ENCODE peak calls at places on chromosomes 11 and 22, in four cellular contexts. Z is HFF-Myc, K is Calu3, A is upper lobe of right lung. E is an unnamed sample.

GRCh38 chr11:74683279-74683871 is 47.9 kb downstream of the CHRDL2 start:
- DNase-seq in Z (no peak), K (peak), A (peak), E (no peak)

GRCh38 chr22:40512426-40513136 is 123.9 kb downstream of the MRTFA start:
- DNase-seq in Z (peak), K (no peak), A (no peak), E (peak)

GRCh38 chr11:2781413-2782274 is 81.8 kb upstream of the KCNQ1OT1 start:
- DNase-seq in Z (no peak), K (peak), A (peak), E (no peak)

GRCh38 chr11:44943118-44943517 is 7.6 kb downstream of the TP53I11 start:
- DNase-seq in Z (no peak), K (no peak), A (peak), E (no peak)

GRCh38 chr22:40019100-40019499 is 24.3 kb downstream of the FAM83F start:
- DNase-seq in Z (no peak), K (no peak), A (no peak), E (no peak)

GRCh38 chr22:39785232-39785631 is 108.3 kb downstream of the ENTHD1 start:
- DNase-seq in Z (no peak), K (no peak), A (no peak), E (no peak)

GRCh38 chr11:108224366-108224765 is 1.5 kb downstream of the ATM start:
- DNase-seq in Z (no peak), K (no peak), A (no peak), E (no peak)

GRCh38 chr22:23216331-23217170 is 36.2 kb downstream of the BCR start:
- DNase-seq in Z (no peak), K (no peak), A (no peak), E (no peak)

GRCh38 chr22:44816141-44816540 is 63.8 kb downstream of the ARHGAP8 start:
- DNase-seq in Z (no peak), K (no peak), A (no peak), E (no peak)

GRCh38 chr22:37623075-37624016 is 14.7 kb downstream of the GGA1 start:
- DNase-seq in Z (no peak), K (peak), A (peak), E (no peak)

GRCh38 chr11:115695677-115696451 is 191.6 kb upstream of the CADM1 start:
- DNase-seq in Z (no peak), K (no peak), A (no peak), E (no peak)

GRCh38 chr22:27795053-27795452 is 6.5 kb downstream of the MN1 start:
- DNase-seq in Z (no peak), K (no peak), A (no peak), E (no peak)

DNA sequence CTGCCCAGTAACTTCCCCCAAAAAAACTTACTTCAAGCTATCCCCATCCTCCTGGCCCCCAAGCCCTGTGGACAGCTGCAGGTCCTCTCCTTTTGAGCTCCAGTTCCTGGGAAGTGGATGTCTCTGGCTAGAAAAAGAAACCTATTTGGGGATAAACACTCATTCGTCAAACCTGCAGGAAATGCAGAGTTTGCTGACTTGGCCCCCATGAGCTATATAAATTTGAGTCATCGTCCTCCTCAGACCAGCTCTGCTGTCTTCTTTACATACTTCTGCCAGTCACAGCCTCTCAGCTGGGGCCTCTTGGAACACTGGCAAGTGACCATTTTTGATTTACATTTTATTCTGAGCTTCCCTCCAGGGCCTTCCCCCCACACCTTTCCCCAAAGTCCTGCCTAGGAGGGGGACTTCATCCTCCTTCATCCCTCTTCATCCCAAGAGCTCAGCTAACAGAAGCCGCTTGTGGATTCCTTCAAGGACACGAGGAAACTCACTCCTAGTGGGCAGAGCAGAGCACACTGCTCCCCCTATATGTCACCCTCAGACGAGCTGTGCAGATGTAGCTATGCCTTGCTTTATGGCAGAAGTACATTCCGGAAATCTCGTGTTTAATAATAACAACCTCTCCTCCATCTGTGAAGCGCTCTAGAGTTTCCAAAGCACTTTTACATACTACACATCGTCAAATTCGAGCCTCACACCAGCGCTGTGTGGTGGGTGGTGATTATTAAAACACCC is 131.8 kb downstream of the FEZ1 start:
- DNase-seq in Z (no peak), K (no peak), A (no peak), E (no peak)
- TF ChIP-seq CTCF in Z (peak), K (no peak), A (no peak), E (no peak)

DNA sequence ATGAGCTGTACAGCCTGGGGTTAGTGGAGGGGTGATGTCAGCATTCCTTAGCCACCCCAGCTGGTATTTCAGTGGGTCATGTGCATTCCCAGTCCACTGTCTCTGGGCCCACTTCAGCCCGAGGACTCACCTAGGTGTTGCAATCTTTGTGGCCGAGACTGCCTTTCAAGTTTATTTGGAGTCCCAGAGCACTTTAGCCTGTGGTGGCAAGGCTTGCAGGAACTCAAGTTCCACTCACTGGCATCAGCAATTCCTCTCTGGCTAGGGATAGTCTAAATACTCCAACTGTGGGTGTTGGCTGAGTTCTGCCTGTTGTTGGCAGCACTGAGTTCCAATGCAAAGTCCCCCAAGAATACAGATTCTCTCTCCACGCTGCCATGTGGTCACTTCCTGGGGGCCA is 191.6 kb upstream of the PGR start:
- DNase-seq in Z (no peak), K (no peak), A (peak), E (no peak)
- TF ChIP-seq CTCF in Z (no peak), K (no peak), A (peak), E (no peak)

GRCh38 chr22:30424471-30425326 is 869 bp upstream of the MTFP1 start:
- DNase-seq in Z (no peak), K (peak), A (no peak), E (no peak)

GRCh38 chr22:30426395-30427353 is 1.1 kb downstream of the MTFP1 start:
- DNase-seq in Z (no peak), K (peak), A (peak), E (peak)

GRCh38 chr22:30425327-30425615 is 297 bp upstream of the MTFP1 start:
- DNase-seq in Z (no peak), K (no peak), A (no peak), E (no peak)

GRCh38 chr22:30423959-30424380 is 1.6 kb upstream of the MTFP1 start:
- DNase-seq in Z (peak), K (peak), A (peak), E (peak)

GRCh38 chr22:30425616-30426394 is at the start of gene MTFP1:
- DNase-seq in Z (no peak), K (peak), A (peak), E (no peak)
- TF ChIP-seq CTCF in Z (no peak), K (no peak), A (no peak), E (no peak)

DNA sequence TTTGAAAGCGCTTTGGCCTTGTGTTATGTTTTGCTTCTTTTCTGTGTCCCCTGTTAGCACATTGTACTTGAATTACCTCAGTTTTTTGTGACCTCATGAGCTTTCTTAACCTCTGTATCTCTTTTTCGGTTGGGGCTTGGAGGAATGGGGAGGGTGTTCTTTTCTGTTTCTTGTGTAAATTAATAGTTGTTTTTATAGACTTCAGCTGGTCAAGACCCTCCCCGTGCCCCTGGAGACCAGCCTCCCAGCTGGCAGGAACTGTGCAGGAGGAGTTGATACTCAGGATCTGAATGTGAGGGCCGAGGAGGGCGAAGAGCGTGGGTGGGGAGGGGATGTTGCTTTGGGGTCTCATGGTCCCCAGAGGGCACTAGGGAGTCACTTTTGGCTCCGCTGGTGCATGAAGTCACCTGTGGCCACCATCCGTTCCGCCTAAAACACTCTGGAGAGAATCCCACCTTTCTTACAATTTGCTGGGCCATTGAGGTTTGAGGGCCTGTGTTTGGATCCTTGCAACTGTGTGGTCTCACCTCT is 44.3 kb upstream of the NNMT start:
- DNase-seq in Z (no peak), K (no peak), A (no peak), E (no peak)
- TF ChIP-seq CTCF in Z (no peak), K (no peak), A (peak), E (no peak)

DNA sequence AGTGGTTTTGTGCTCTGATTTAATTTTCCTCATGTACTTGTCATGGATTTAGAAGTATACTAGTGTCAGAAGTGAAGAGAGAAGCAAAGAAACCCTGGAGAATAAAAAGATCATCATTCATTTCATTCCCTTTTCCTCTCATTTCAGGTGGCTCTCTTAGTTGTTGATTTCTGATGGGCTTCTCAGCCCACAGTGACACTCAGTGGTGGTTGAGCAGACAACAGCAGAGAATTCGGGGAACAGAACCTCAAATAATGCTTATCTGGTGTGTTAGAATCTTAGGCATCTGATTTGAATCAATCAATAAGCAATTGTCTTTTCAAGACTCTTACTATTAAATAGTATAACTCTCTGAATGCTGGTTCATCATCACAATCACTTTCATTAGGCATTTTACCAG is 1289.4 kb downstream of the FAM181B start:
- DNase-seq in Z (no peak), K (no peak), A (no peak), E (no peak)
- TF ChIP-seq CTCF in Z (no peak), K (no peak), A (no peak), E (no peak)

DNA sequence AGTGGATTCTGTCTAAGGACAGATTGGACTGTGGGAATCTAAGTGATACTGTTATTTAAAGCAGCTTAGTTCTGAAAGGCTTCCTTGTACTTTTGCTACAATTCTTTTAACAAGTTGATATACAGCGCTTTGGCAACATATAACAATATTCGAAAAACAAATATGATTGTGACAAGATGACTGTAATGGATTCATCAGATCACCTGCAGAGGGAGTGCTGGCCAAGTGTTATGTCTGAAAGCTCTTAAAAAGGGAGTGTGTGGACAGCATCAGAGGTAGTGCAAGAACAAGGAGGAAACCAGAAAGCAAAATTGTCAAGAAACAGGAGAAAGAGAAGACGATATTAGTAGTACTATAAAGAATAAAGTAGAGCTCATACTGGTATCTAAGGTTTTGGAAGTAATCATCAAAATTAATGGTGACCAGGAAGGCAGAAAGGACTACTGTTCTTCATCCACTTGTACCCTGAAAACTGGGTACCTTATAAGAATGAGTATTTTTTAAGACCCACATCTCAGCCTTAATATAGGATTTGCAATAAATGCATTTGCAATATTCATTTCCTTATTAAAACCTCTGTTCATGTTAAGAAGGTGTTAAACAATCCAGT is 1112.0 kb upstream of the CCDC90B start:
- DNase-seq in Z (no peak), K (peak), A (no peak), E (no peak)
- TF ChIP-seq CTCF in Z (no peak), K (no peak), A (no peak), E (peak)

GRCh38 chr11:125429174-125429707 is 66.8 kb downstream of the FEZ1 start:
- DNase-seq in Z (no peak), K (peak), A (peak), E (no peak)
- TF ChIP-seq CTCF in Z (peak), K (peak), A (peak), E (peak)

DNA sequence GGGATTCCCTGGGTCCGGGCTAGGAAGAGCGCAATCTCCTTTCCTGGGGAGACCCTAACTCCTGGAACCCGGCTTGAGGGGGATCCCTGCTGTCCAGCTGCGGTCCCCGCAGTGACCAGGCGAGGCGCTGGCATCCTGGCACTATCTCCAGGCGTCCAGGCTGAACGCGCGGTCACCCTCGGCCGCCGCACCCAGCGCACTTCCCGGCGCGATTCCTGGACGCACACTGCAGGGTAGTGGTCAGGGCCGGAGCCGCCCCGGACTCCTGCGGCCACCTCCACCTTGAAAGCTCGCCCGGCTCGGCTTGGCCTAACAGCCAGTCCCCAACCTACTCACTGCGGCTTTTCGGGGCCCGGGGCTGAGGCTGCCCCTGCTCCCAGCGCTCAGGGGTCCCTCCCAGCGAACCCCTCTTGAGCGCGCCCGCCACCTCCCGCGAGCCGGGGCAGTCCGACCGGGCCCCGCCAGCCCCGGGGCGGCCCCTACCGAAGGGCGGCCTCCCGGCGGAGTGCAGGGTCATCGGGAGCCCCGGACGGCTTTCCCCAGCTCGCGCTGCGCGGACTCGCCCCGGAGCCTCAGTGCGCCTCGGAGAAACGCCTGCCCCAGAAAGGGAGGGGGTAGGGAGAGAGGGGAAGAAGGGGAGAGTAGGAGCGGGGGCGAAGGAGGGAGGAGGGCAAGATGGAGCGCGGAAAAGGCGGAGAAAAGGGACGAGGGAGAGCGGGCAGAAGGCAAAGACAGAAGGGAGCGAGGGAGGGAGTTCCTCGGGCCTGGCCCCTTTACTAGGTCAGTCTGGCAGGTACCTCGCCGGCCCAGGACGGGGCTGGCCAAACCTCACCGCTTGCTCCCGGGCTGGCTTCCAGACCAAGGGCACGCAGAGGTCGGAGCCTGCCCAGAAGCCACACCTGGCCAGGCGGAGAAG is 1.0 kb downstream of the POU2AF3 start:
- DNase-seq in Z (no peak), K (peak), A (peak), E (no peak)
- TF ChIP-seq CTCF in Z (peak), K (peak), A (peak), E (peak)

E was measured in AG09319.